ENCODE peak calls at places on chromosomes 13 and 19, in four cellular contexts. I, Q, D and J are unnamed samples.
A peak's percentile ranks its signal among the peaks of the same experiment; 100 is the strongest.

GRCh38 chr19:15812059-15812722 is 3.3 kb downstream of the OR10H1 start:
- DNase-seq in I (no peak), Q (peak; percentile 29), D (no peak), J (no peak)

GRCh38 chr13:21695536-21695935 is 24.7 kb downstream of the FGF9 start:
- DNase-seq in I (no peak), Q (no peak), D (no peak), J (no peak)

GRCh38 chr19:1469936-1470863 is 8.8 kb downstream of the C19orf25 start:
- DNase-seq in I (no peak), Q (peak; percentile 77), D (peak; percentile 0), J (peak; percentile 86)

GRCh38 chr13:35768126-35768525 is 291.6 kb upstream of the MAB21L1 start:
- DNase-seq in I (no peak), Q (no peak), D (no peak), J (no peak)

GRCh38 chr13:41833201-41833600 is 127.7 kb downstream of the VWA8 start:
- DNase-seq in I (no peak), Q (no peak), D (no peak), J (no peak)

GRCh38 chr13:97226788-97227627 is 4.9 kb downstream of the MBNL2 start:
- DNase-seq in I (no peak), Q (no peak), D (no peak), J (no peak)

GRCh38 chr13:23414682-23415081 is 18.8 kb downstream of the SACS start:
- DNase-seq in I (no peak), Q (no peak), D (no peak), J (no peak)

GRCh38 chr19:12244370-12244769 is 50.3 kb downstream of the ZNF44 start:
- DNase-seq in I (no peak), Q (no peak), D (no peak), J (no peak)

GRCh38 chr13:44710576-44710975 is 134.4 kb upstream of the TSC22D1 start:
- DNase-seq in I (no peak), Q (no peak), D (peak; percentile 94), J (no peak)

GRCh38 chr13:28100149-28101121 is at the start of gene FLT3:
- DNase-seq in I (peak; percentile 57), Q (peak; percentile 33), D (no peak), J (peak; percentile 72)

GRCh38 chr13:56332671-56333070 is 808.0 kb upstream of the PRR20A start:
- DNase-seq in I (no peak), Q (no peak), D (no peak), J (no peak)

GRCh38 chr13:107211073-107211472 is 643.1 kb upstream of the ARGLU1 start:
- DNase-seq in I (peak; percentile 63), Q (peak; percentile 33), D (peak; percentile 96), J (peak; percentile 65)

GRCh38 chr19:29015569-29015968 is 197.4 kb downstream of the UQCRFS1 start:
- DNase-seq in I (no peak), Q (no peak), D (no peak), J (no peak)

GRCh38 chr13:96946709-96947311 is 47.5 kb downstream of the OXGR1 start:
- DNase-seq in I (no peak), Q (no peak), D (no peak), J (no peak)

GRCh38 chr13:51698352-51698751 is 105.6 kb downstream of the DHRS12 start:
- DNase-seq in I (no peak), Q (no peak), D (no peak), J (no peak)

GRCh38 chr19:22332924-22333323 is 46.7 kb downstream of the ZNF729 start:
- DNase-seq in I (no peak), Q (no peak), D (peak; percentile 7), J (no peak)

GRCh38 chr19:5498817-5499535 is 43.8 kb downstream of the ZNRF4 start:
- DNase-seq in I (no peak), Q (no peak), D (no peak), J (no peak)

GRCh38 chr19:42254850-42255765 is at the start of gene ERF:
- DNase-seq in I (peak; percentile 97), Q (peak; percentile 96), D (peak; percentile 87), J (peak; percentile 97)

GRCh38 chr13:35882722-35883497 is 248.3 kb downstream of the DCLK1 start:
- DNase-seq in I (no peak), Q (no peak), D (no peak), J (no peak)

GRCh38 chr13:26601669-26602068 is 44.2 kb downstream of the WASF3 start:
- DNase-seq in I (no peak), Q (no peak), D (peak; percentile 77), J (no peak)

GRCh38 chr13:30679483-30680330 is 55.6 kb upstream of the ALOX5AP start:
- DNase-seq in I (no peak), Q (peak; percentile 38), D (peak; percentile 37), J (peak; percentile 65)

GRCh38 chr19:34733826-34734600 is at the start of gene ZNF181:
- DNase-seq in I (peak; percentile 93), Q (peak; percentile 78), D (peak; percentile 90), J (peak; percentile 92)

GRCh38 chr19:29860492-29860891 is 48.7 kb downstream of the CCNE1 start:
- DNase-seq in I (peak; percentile 11), Q (no peak), D (no peak), J (no peak)

GRCh38 chr13:40583738-40584137 is 82.7 kb downstream of the FOXO1 start:
- DNase-seq in I (no peak), Q (no peak), D (no peak), J (no peak)

GRCh38 chr19:43300876-43301765 is 31.8 kb upstream of the PSG9 start:
- DNase-seq in I (no peak), Q (no peak), D (no peak), J (no peak)

GRCh38 chr19:12364391-12365093 is 941 bp downstream of the ZNF442 start:
- DNase-seq in I (peak; percentile 58), Q (peak; percentile 20), D (no peak), J (no peak)

GRCh38 chr19:15195381-15195964 is 5.3 kb downstream of the NOTCH3 start:
- DNase-seq in I (no peak), Q (peak; percentile 36), D (peak; percentile 20), J (no peak)

GRCh38 chr13:36883829-36884228 is 36.2 kb downstream of the SMAD9 start:
- DNase-seq in I (no peak), Q (no peak), D (no peak), J (no peak)

GRCh38 chr13:50340566-50341287 is 325.5 kb downstream of the KCNRG start:
- DNase-seq in I (no peak), Q (no peak), D (no peak), J (no peak)

GRCh38 chr13:84497613-84498012 is 615.3 kb upstream of the SLITRK1 start:
- DNase-seq in I (no peak), Q (no peak), D (no peak), J (no peak)

GRCh38 chr13:52128714-52129700 is at the start of gene NEK5:
- DNase-seq in I (peak; percentile 80), Q (peak; percentile 65), D (peak; percentile 40), J (peak; percentile 82)

GRCh38 chr19:3179739-3180293 is 1.2 kb downstream of the S1PR4 start:
- DNase-seq in I (peak; percentile 62), Q (peak; percentile 43), D (no peak), J (peak; percentile 85)

GRCh38 chr19:16562608-16563025 is 9.6 kb downstream of the SLC35E1 start:
- DNase-seq in I (no peak), Q (no peak), D (no peak), J (no peak)

GRCh38 chr19:423691-424466 is 14.9 kb upstream of the C2CD4C start:
- DNase-seq in I (no peak), Q (no peak), D (no peak), J (no peak)

GRCh38 chr19:9039728-9040127 is 29.5 kb upstream of the MUC16 start:
- DNase-seq in I (no peak), Q (no peak), D (no peak), J (no peak)

GRCh38 chr13:24053505-24054251 is 106.8 kb upstream of the SPATA13 start:
- DNase-seq in I (peak; percentile 66), Q (peak; percentile 52), D (peak; percentile 57), J (peak; percentile 79)

GRCh38 chr19:17755977-17756670 is 4.8 kb downstream of the FCHO1 start:
- DNase-seq in I (no peak), Q (no peak), D (no peak), J (peak; percentile 70)

GRCh38 chr19:43229315-43229714 is 23.9 kb upstream of the PSG4 start:
- DNase-seq in I (no peak), Q (no peak), D (peak; percentile 8), J (no peak)

GRCh38 chr13:30796132-30796832 is 60.9 kb downstream of the ALOX5AP start:
- DNase-seq in I (no peak), Q (no peak), D (peak; percentile 62), J (no peak)